ENCODE peak calls at places on chromosomes 12 and 14, in six cellular contexts. I, Q, D, A, T and V are unnamed samples.
A peak's percentile ranks its signal among the peaks of the same experiment; 100 is the strongest.

GRCh38 chr14:25049559-25050493 is at the start of gene STXBP6:
- DNase-seq in I (no peak), Q (peak; percentile 52), D (no peak), A (no peak), T (peak; percentile 80), V (peak; percentile 76)

GRCh38 chr14:87805315-87805723 is 187.7 kb downstream of the GALC start:
- DNase-seq in I (peak; percentile 8), Q (peak; percentile 28), D (no peak), A (peak; percentile 22), T (peak; percentile 51), V (no peak)

GRCh38 chr12:2393016-2393415 is 340.2 kb downstream of the CACNA1C start:
- DNase-seq in I (no peak), Q (no peak), D (no peak), A (no peak), T (no peak), V (no peak)

GRCh38 chr14:80167793-80168448 is 43.4 kb downstream of the DIO2 start:
- DNase-seq in I (no peak), Q (no peak), D (no peak), A (no peak), T (no peak), V (no peak)

GRCh38 chr12:54125950-54126695 is 62.7 kb downstream of the SMUG1 start:
- DNase-seq in I (peak; percentile 11), Q (no peak), D (no peak), A (no peak), T (peak; percentile 65), V (no peak)

GRCh38 chr14:52272375-52272774 is 4.9 kb downstream of the PTGDR start:
- DNase-seq in I (peak; percentile 23), Q (peak; percentile 73), D (no peak), A (peak; percentile 80), T (no peak), V (no peak)

GRCh38 chr12:7161811-7162210 is 27.7 kb upstream of the PEX5 start:
- DNase-seq in I (no peak), Q (no peak), D (no peak), A (no peak), T (no peak), V (no peak)

GRCh38 chr14:23153891-23154796 is 29.3 kb downstream of the SLC7A8 start:
- DNase-seq in I (peak; percentile 23), Q (peak; percentile 62), D (peak; percentile 73), A (no peak), T (peak; percentile 98), V (peak; percentile 96)

GRCh38 chr14:36227802-36228201 is 51.3 kb upstream of the PTCSC3 start:
- DNase-seq in I (no peak), Q (peak; percentile 11), D (no peak), A (peak; percentile 86), T (no peak), V (no peak)

GRCh38 chr14:94486883-94487282 is 10.9 kb upstream of the SERPINA9 start:
- DNase-seq in I (no peak), Q (no peak), D (no peak), A (no peak), T (no peak), V (no peak)

GRCh38 chr14:61218765-61219164 is 62.4 kb downstream of the TMEM30B start:
- DNase-seq in I (no peak), Q (no peak), D (no peak), A (no peak), T (peak; percentile 76), V (no peak)

GRCh38 chr12:102484017-102484731 is 3.8 kb upstream of the IGF1 start:
- DNase-seq in I (peak; percentile 43), Q (peak; percentile 71), D (no peak), A (peak; percentile 68), T (peak; percentile 67), V (peak; percentile 84)

GRCh38 chr12:95996034-95996658 is at the start of gene HAL:
- DNase-seq in I (no peak), Q (peak; percentile 38), D (no peak), A (no peak), T (no peak), V (peak; percentile 80)

GRCh38 chr14:66117600-66117999 is 368.6 kb upstream of the CCDC196 start:
- DNase-seq in I (no peak), Q (peak; percentile 73), D (peak; percentile 20), A (peak; percentile 84), T (no peak), V (no peak)

GRCh38 chr12:25557830-25558436 is 4.8 kb upstream of the LMNTD1 start:
- DNase-seq in I (peak; percentile 12), Q (peak; percentile 75), D (peak; percentile 10), A (peak; percentile 75), T (no peak), V (no peak)

GRCh38 chr14:95057147-95057546 is 100.2 kb downstream of the DICER1 start:
- DNase-seq in I (no peak), Q (no peak), D (no peak), A (no peak), T (no peak), V (no peak)

GRCh38 chr14:81990312-81990761 is 456.7 kb upstream of the SEL1L start:
- DNase-seq in I (peak; percentile 24), Q (peak; percentile 68), D (peak; percentile 16), A (peak; percentile 66), T (no peak), V (peak; percentile 63)

GRCh38 chr14:95379634-95380033 is 59.9 kb upstream of the CLMN start:
- DNase-seq in I (no peak), Q (no peak), D (no peak), A (no peak), T (no peak), V (no peak)

GRCh38 chr14:32077081-32078029 is at the start of gene ARHGAP5:
- DNase-seq in I (peak; percentile 47), Q (peak; percentile 33), D (no peak), A (no peak), T (no peak), V (peak; percentile 64)

GRCh38 chr14:55578511-55578910 is 1.5 kb upstream of the KTN1 start:
- DNase-seq in I (no peak), Q (no peak), D (no peak), A (no peak), T (no peak), V (no peak)

DNA sequence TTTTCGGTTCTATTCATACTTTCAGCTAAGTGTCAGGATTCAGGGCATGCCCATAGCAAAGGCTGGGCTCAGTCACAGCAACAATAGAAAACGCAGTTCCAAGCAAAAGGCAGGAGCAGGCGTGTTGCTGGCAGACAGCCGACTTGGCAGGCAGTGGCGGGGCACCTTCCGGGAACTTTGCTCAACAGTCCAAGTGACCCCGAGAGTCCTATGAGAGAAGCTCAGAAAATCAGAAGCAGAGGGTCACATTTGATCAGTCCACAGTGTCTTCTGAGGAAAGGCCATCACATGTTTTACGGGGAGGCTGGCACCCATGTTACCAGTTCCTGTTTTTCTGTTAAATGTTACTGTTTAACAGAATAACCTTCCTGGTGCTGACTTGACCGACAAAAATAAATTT is 115.0 kb downstream of the DACT1 start:
- DNase-seq in I (no peak), Q (peak; percentile 24), D (peak; percentile 34), A (no peak), T (peak; percentile 86), V (peak; percentile 88)
- H3K4me3 ChIP-seq in I (no peak overlapping the region), Q (no peak overlapping the region), D (no peak overlapping the region), A (no peak overlapping the region), T (no peak overlapping the region), V (no peak overlapping the region)

DNA sequence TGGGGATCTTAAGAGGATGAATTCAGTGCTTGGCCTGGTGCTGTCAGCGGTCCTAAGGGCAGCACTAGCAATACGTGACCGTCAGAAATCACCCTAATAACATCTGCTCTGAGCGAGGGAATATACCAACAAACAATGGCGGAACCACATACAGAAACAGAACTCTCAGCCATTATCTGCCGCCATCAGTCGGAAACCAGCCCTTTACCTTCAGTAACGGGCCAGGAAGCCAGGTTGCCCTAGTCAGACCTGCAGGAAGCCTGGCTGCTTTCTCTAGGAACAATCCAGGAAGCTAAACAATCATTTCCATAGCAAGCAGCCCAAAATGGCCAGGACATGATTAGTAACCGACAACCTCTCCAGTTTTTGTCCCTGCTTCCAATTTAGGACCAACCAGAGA is 5.6 kb downstream of the CDCA4 start:
- DNase-seq in I (no peak), Q (no peak), D (no peak), A (no peak), T (no peak), V (no peak)
- H3K4me3 ChIP-seq in I (peak overlapping the region; percentile 36), Q (no peak overlapping the region), D (no peak overlapping the region), A (peak overlapping the region; percentile 15), T (no peak overlapping the region), V (no peak overlapping the region)

GRCh38 chr12:3492868-3493224 is 1.8 kb downstream of the PRMT8 start:
- DNase-seq in I (no peak), Q (no peak), D (no peak), A (no peak), T (no peak), V (no peak)
- H3K4me3 ChIP-seq in I (no peak overlapping the region), Q (no peak overlapping the region), D (no peak overlapping the region), A (no peak overlapping the region), T (peak overlapping the region; percentile 46), V (peak overlapping the region; percentile 50)

GRCh38 chr12:117010693-117011451 is 88.3 kb downstream of the TESC start:
- DNase-seq in I (no peak), Q (peak; percentile 49), D (no peak), A (no peak), T (no peak), V (no peak)
- H3K4me3 ChIP-seq in I (no peak overlapping the region), Q (no peak overlapping the region), D (no peak overlapping the region), A (no peak overlapping the region), T (no peak overlapping the region), V (no peak overlapping the region)